ENCODE peak calls at places on chromosomes 1 and 21, in four cellular contexts. D is PC-9; M is effector CD4-positive, alpha-beta T cell; V is DND-41. T is an unnamed sample.

GRCh38 chr1:170168263-170168662 is 22.5 kb downstream of the NTMT2 start:
- DNase-seq in M (no peak), D (no peak), V (no peak), T (no peak)

GRCh38 chr1:204087181-204087892 is 14.4 kb downstream of the SOX13 start:
- DNase-seq in D (no peak), M (no peak), V (no peak), T (no peak)

GRCh38 chr21:42063578-42064521 is 7.3 kb upstream of the UMODL1 start:
- DNase-seq in M (peak), D (peak), V (peak), T (peak)

GRCh38 chr1:65175171-65176070 is 27.4 kb downstream of the AK4 start:
- DNase-seq in D (no peak), V (no peak), M (no peak), T (no peak)

GRCh38 chr1:230226814-230227213 is 159.8 kb downstream of the GALNT2 start:
- DNase-seq in M (no peak), D (no peak), V (no peak), T (no peak)

GRCh38 chr1:220833436-220833835 is 45.8 kb upstream of the HLX start:
- DNase-seq in V (no peak), D (no peak), M (no peak), T (no peak)

GRCh38 chr1:208449951-208450350 is 205.8 kb upstream of the PLXNA2 start:
- DNase-seq in D (no peak), V (no peak), M (no peak), T (no peak)

GRCh38 chr21:31505975-31506374 is 153.5 kb upstream of the SOD1 start:
- DNase-seq in V (peak), D (no peak), M (no peak), T (peak)

GRCh38 chr1:224733021-224733911 is 117.1 kb downstream of the CNIH3 start:
- DNase-seq in D (peak), M (no peak), V (no peak), T (no peak)

GRCh38 chr1:34379911-34380310 is 203.2 kb downstream of the C1orf94 start:
- DNase-seq in V (no peak), D (no peak), M (no peak), T (no peak)

GRCh38 chr1:193707271-193708015 is 521.0 kb upstream of the B3GALT2 start:
- DNase-seq in M (no peak), V (no peak), D (no peak), T (no peak)

T was measured in T-cell.